ENCODE peak calls at places on chromosomes 1 and 21, in six cellular contexts. S is A673; J is tibial artery; K is CD4-positive, alpha-beta T cell; M is lower leg skin; Z is left lung. Y is an unnamed sample.

GRCh38 chr1:9442266-9442846 is 96.9 kb upstream of the SLC25A33 start:
- DNase-seq in S (no peak), J (no peak), K (no peak), M (no peak), Z (no peak), Y (no peak)

GRCh38 chr1:194175251-194175650 is 988.8 kb upstream of the B3GALT2 start:
- DNase-seq in S (no peak), J (no peak), K (no peak), M (no peak), Z (no peak), Y (no peak)

GRCh38 chr1:27070390-27071048 is 57.9 kb upstream of the TENT5B start:
- DNase-seq in S (peak), J (no peak), K (no peak), M (peak), Z (no peak), Y (no peak)

GRCh38 chr1:234919061-234919755 is 209.4 kb downstream of the TOMM20 start:
- DNase-seq in S (no peak), J (peak), K (no peak), M (no peak), Z (no peak), Y (no peak)

GRCh38 chr1:111399792-111400610 is 27.5 kb downstream of the OVGP1 start:
- DNase-seq in S (peak), J (peak), K (peak), M (peak), Z (no peak), Y (no peak)

GRCh38 chr1:200675588-200675852 is 5.8 kb upstream of the DDX59 start:
- DNase-seq in S (no peak), J (no peak), K (no peak), M (no peak), Z (no peak), Y (no peak)

GRCh38 chr21:38363684-38364083 is 106.9 kb downstream of the KCNJ15 start:
- DNase-seq in S (no peak), J (no peak), K (no peak), M (no peak), Z (no peak), Y (no peak)

GRCh38 chr1:44417351-44418021 is 12.4 kb downstream of the RNF220 start:
- DNase-seq in S (no peak), J (peak), K (no peak), M (no peak), Z (no peak), Y (no peak)

GRCh38 chr1:154870117-154870571 is at the start of gene KCNN3:
- DNase-seq in S (peak), J (peak), K (peak), M (peak), Z (peak), Y (peak)

GRCh38 chr1:156509424-156510035 is 9.0 kb upstream of the MEF2D start:
- DNase-seq in S (no peak), J (no peak), K (no peak), M (no peak), Z (peak), Y (no peak)

GRCh38 chr21:29338256-29338655 is 39.5 kb downstream of the BACH1 start:
- DNase-seq in S (no peak), J (no peak), K (no peak), M (no peak), Z (no peak), Y (no peak)

GRCh38 chr1:27098447-27099153 is 56.3 kb downstream of the SLC9A1 start:
- DNase-seq in S (no peak), J (no peak), K (no peak), M (peak), Z (peak), Y (no peak)

GRCh38 chr1:50659107-50659628 is 235.9 kb upstream of the DMRTA2 start:
- DNase-seq in S (no peak), J (no peak), K (no peak), M (no peak), Z (peak), Y (no peak)

GRCh38 chr1:23100074-23100748 is 68.4 kb downstream of the LUZP1 start:
- DNase-seq in S (peak), J (peak), K (no peak), M (peak), Z (no peak), Y (no peak)

GRCh38 chr1:184595609-184596008 is 159.0 kb downstream of the EDEM3 start:
- DNase-seq in S (no peak), J (no peak), K (no peak), M (no peak), Z (no peak), Y (no peak)

GRCh38 chr1:22273686-22274681 is 131.1 kb upstream of the WNT4 start:
- DNase-seq in S (no peak), J (no peak), K (no peak), M (no peak), Z (no peak), Y (no peak)

GRCh38 chr1:64357376-64357775 is 112.6 kb upstream of the CACHD1 start:
- DNase-seq in S (no peak), J (no peak), K (no peak), M (no peak), Z (no peak), Y (no peak)

GRCh38 chr1:117631761-117632160 is 25.9 kb downstream of the TENT5C start:
- DNase-seq in S (no peak), J (no peak), K (no peak), M (no peak), Z (no peak), Y (no peak)

GRCh38 chr1:222643603-222643936 is 25.7 kb downstream of the MIA3 start:
- DNase-seq in S (no peak), J (no peak), K (no peak), M (no peak), Z (no peak), Y (no peak)

GRCh38 chr1:64112281-64112680 is 91.1 kb upstream of the UBE2U start:
- DNase-seq in S (no peak), J (no peak), K (no peak), M (no peak), Z (no peak), Y (no peak)

GRCh38 chr1:236051107-236051885 is 13.6 kb downstream of the NID1 start:
- DNase-seq in S (no peak), J (no peak), K (no peak), M (no peak), Z (no peak), Y (no peak)

GRCh38 chr21:28763809-28764418 is 228.8 kb downstream of the LTN1 start:
- DNase-seq in S (no peak), J (no peak), K (no peak), M (no peak), Z (no peak), Y (no peak)

GRCh38 chr1:161702250-161702649 is 4.8 kb upstream of the FCRLA start:
- DNase-seq in S (no peak), J (no peak), K (no peak), M (no peak), Z (no peak), Y (no peak)

GRCh38 chr1:233615571-233615970 is 1.7 kb downstream of the KCNK1 start:
- DNase-seq in S (no peak), J (no peak), K (no peak), M (no peak), Z (no peak), Y (no peak)

GRCh38 chr21:25370311-25370744 is 237.0 kb downstream of the MRPL39 start:
- DNase-seq in S (peak), J (no peak), K (no peak), M (no peak), Z (no peak), Y (no peak)

GRCh38 chr1:24266398-24266941 is 52.7 kb upstream of the GRHL3 start:
- DNase-seq in S (no peak), J (no peak), K (no peak), M (no peak), Z (no peak), Y (no peak)

GRCh38 chr1:154608522-154609294 is 722 bp upstream of the ADAR start:
- DNase-seq in S (peak), J (peak), K (peak), M (peak), Z (peak), Y (no peak)

GRCh38 chr1:95321516-95321915 is 87.5 kb downstream of the RWDD3 start:
- DNase-seq in S (no peak), J (no peak), K (no peak), M (no peak), Z (no peak), Y (no peak)

GRCh38 chr1:232221790-232222499 is 408.0 kb downstream of the SIPA1L2 start:
- DNase-seq in S (no peak), J (no peak), K (no peak), M (peak), Z (peak), Y (no peak)

GRCh38 chr1:45304311-45305081 is 22.2 kb upstream of the HPDL start:
- DNase-seq in S (no peak), J (peak), K (no peak), M (peak), Z (no peak), Y (no peak)

GRCh38 chr21:14673649-14674048 is 127.5 kb upstream of the SAMSN1 start:
- DNase-seq in S (no peak), J (no peak), K (no peak), M (no peak), Z (no peak), Y (no peak)

GRCh38 chr1:173187838-173188237 is 19.3 kb downstream of the TNFSF4 start:
- DNase-seq in S (no peak), J (no peak), K (no peak), M (no peak), Z (no peak), Y (no peak)

GRCh38 chr1:2916706-2917105 is 104.6 kb upstream of the ACTRT2 start:
- DNase-seq in S (no peak), J (no peak), K (no peak), M (no peak), Z (no peak), Y (no peak)

GRCh38 chr1:21811875-21812305 is at the start of gene LDLRAD2:
- DNase-seq in S (no peak), J (no peak), K (no peak), M (no peak), Z (no peak), Y (no peak)

GRCh38 chr1:10835423-10836421 is 39.3 kb upstream of the CASZ1 start:
- DNase-seq in S (peak), J (no peak), K (no peak), M (no peak), Z (peak), Y (no peak)
- TF ChIP-seq CTCF in S (peak), J (no peak), K (no peak), M (no peak), Z (no peak), Y (no peak)

DNA sequence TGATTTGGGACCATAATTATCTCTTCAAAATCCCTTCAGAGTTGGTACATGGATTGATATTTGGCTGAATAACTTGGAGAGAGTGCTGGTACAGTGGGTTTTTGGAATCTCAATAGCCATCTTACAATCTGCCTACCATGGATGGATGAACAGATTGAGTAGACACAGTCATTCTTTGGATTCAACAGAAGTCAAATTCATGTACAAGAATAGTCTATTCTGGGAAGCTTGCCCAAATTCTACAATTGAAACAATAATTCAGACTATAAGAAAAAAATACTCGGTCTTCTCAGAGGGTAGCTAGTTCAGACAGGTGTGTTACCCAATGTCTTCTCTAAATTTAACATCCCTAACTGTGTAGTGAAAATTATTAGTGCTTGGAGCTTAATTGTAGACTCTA is 574.0 kb downstream of the LRRIQ3 start:
- DNase-seq in S (no peak), J (no peak), K (no peak), M (no peak), Z (no peak), Y (no peak)
- TF ChIP-seq CTCF in S (no peak), J (no peak), K (no peak), M (no peak), Z (no peak), Y (no peak)

GRCh38 chr1:206933333-206933945 is 11.7 kb upstream of the FCMR start:
- DNase-seq in S (peak), J (no peak), K (peak), M (no peak), Z (peak), Y (peak)
- TF ChIP-seq CTCF in S (peak), J (no peak), K (peak), M (no peak), Z (peak), Y (no peak)

GRCh38 chr1:25737151-25737550 is 62.8 kb upstream of the SELENON start:
- DNase-seq in S (no peak), J (no peak), K (no peak), M (no peak), Z (no peak), Y (no peak)
- TF ChIP-seq CTCF in S (no peak), J (no peak), K (no peak), M (no peak), Z (no peak), Y (no peak)

GRCh38 chr1:35857830-35858229 is 25.2 kb upstream of the AGO1 start:
- DNase-seq in S (peak), J (no peak), K (no peak), M (no peak), Z (no peak), Y (no peak)
- TF ChIP-seq CTCF in S (peak), J (no peak), K (no peak), M (no peak), Z (no peak), Y (no peak)

GRCh38 chr21:18764720-18765119 is 361.1 kb upstream of the TMPRSS15 start:
- DNase-seq in S (no peak), J (no peak), K (no peak), M (no peak), Z (no peak), Y (no peak)
- TF ChIP-seq CTCF in S (no peak), J (no peak), K (no peak), M (no peak), Z (no peak), Y (no peak)

Y was measured in activated B cell treated with CpG ODN at 0.5 μM for 24 hours.